ENCODE peak calls at places on chromosomes 7 and 10, in five cellular contexts. Y, U, F, A and I are unnamed samples.

GRCh38 chr7:101162551-101163280 is 2.7 kb downstream of the VGF start:
- DNase-seq in Y (no peak), U (no peak), F (peak), A (peak), I (no peak)

GRCh38 chr7:120070201-120070600 is 202.8 kb upstream of the KCND2 start:
- DNase-seq in Y (no peak), U (no peak), F (no peak), A (no peak), I (no peak)

GRCh38 chr7:143263266-143264195 is at the start of gene GSTK1:
- DNase-seq in Y (peak), U (peak), F (peak), A (peak), I (no peak)

GRCh38 chr10:129740532-129741279 is 223.4 kb downstream of the EBF3 start:
- DNase-seq in Y (no peak), U (no peak), F (no peak), A (no peak), I (no peak)

GRCh38 chr10:62632071-62632809 is 172.3 kb upstream of the ADO start:
- DNase-seq in Y (no peak), U (no peak), F (no peak), A (no peak), I (no peak)

GRCh38 chr10:97025613-97026242 is 160.0 kb downstream of the SLIT1 start:
- DNase-seq in Y (no peak), U (peak), F (peak), A (peak), I (peak)

GRCh38 chr7:4706384-4707032 is 24.4 kb downstream of the FOXK1 start:
- DNase-seq in Y (no peak), U (no peak), F (peak), A (peak), I (no peak)

GRCh38 chr7:38574121-38574520 is 57.1 kb downstream of the AMPH start:
- DNase-seq in Y (no peak), U (no peak), F (peak), A (peak), I (no peak)

GRCh38 chr7:152597514-152597913 is 78.4 kb downstream of the XRCC2 start:
- DNase-seq in Y (no peak), U (peak), F (peak), A (no peak), I (no peak)

GRCh38 chr10:130018253-130018652 is 54.2 kb upstream of the EBF3 start:
- DNase-seq in Y (no peak), U (no peak), F (peak), A (peak), I (no peak)

GRCh38 chr7:1550005-1550845 is 5.8 kb downstream of the TMEM184A start:
- DNase-seq in Y (no peak), U (no peak), F (no peak), A (no peak), I (no peak)

GRCh38 chr7:71735961-71736556 is 604.1 kb downstream of the GALNT17 start:
- DNase-seq in Y (no peak), U (peak), F (peak), A (peak), I (peak)

DNA sequence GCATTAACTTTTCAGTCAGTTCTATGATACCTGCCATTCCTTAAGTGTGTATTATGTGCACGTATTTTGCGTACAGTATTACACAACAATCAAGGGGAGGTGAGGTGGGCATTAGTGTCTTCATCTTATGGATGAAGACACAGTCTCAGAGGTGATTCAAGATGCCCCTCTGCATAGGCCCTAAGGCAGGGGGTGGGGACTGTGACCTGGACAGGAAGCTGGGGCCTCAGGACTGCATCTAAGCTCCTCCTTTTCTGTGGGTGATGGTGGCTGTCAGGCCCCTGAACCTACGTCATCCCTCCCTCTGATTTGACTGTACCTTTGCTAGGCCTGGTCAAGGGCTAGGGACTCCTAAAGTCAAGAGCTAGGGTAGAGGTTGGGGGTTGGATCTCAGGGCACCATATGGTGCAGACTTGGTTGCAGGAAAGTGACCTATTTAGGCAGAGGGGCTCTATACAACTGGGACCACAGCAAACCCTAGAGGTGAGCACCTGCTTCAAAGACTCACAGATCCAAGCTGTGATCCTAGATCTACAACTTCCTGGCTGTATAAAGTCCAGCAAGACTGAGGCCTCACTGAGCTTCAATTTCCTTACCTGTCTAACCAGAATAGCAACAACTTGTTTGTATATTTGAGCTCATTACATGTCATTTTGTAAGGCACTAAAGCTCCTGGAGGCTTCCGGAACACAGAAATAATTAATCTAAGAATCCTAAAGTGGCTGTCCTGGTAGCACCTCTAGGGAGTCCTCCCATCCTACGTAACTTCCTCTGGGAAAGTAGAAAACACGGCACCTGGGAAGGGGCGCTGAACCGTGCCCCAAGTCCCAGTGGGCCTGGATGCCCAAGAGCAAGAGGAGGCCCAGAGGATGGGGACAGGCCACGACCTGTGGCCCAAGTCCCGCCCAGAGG is 39.1 kb downstream of the HK1 start:
- DNase-seq in Y (no peak), U (no peak), F (no peak), A (no peak), I (peak)
- H3K4me3 ChIP-seq in Y (peak), U (peak), F (peak), A (peak), I (peak)

DNA sequence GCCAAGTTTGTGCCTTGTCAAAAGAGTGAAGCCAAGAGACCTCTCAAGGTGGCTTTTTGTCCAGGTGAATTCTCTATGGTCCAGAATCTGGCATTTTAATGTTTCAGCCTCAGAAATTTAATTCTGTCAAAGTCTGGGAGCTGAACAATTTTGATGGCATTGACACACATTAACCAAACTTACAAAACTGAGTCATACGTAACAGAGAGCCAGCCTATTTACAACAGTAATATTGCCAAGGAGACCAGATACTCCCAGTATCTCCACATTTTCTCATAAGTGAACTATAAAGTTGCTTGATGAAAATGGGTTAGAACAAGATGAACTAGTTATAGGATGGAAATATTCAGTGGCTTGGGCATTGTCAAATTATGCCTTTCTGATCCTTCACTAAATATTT is 43.8 kb downstream of the PDE6C start:
- DNase-seq in Y (no peak), U (no peak), F (peak), A (peak), I (no peak)
- H3K4me3 ChIP-seq in Y (no peak), U (no peak), F (no peak), A (no peak), I (no peak)

DNA sequence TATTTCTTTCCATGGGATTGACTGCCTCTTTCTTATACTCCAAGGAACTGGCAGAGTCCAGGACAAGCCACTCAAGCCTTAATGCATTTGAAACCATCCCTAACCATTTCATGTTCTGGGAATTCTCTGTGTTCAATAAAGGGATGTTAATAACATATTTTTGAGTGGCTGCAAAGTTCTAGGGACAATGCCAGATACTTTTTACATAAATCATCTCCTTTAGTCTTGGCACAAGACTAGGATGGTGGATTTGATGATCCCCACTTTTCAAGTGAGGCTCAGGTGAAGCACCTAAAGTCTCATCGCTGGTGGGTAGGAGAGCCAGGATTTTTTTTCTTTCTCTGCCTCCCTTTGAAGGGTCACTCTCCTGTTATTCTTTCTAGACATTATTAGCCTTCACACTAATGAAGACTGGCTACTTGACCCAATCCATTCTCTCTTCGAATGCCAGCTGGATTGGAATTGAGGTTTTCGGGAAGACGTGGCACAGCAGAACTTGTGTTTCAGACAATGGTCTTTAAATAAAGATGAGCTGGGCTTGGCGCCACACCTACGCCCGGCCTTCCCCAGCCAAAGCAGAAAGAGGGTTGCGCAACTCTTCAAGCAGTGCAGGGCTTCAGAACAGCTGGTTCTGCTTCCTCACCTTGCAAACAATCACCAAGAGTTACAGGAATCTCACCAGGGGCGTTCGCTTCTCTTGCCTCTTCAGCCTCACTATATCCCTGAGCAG is 73.8 kb upstream of the BMPER start:
- DNase-seq in Y (no peak), U (no peak), F (peak), A (no peak), I (no peak)
- H3K4me3 ChIP-seq in Y (no peak), U (no peak), F (peak), A (no peak), I (no peak)

DNA sequence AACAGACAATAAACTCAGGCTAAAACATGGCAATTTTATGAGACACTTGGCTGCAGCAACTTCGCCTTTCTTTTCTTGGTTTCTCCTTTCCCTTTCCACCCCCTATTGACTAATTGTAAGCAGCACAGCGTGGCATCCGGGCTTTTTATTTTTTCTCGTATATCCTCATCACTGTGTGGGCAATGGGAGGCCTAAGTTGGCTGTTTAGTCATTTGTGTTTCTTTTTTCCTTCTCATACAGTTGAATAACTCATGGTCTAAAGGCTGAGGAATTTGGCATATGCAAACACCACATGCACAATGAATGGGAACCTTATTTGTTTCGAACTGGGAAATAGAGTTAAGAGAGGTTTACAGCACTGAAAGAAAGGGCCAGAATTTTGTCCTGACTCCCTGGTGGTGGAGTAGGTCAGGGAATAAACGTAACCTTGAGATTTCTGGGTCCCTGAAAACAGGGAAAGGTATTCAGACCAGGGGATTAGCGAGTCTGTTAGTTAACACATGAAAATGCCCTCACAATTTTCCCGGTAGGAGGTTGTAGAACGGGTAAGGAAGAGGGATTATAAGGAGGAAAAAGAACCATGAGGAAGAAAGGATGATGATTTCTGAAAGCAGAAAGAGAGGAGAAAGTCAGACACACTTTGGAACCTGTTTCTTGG is 858.3 kb downstream of the KCNMA1 start:
- DNase-seq in Y (no peak), U (no peak), F (peak), A (peak), I (no peak)
- H3K4me3 ChIP-seq in Y (no peak), U (no peak), F (no peak), A (no peak), I (no peak)

GRCh38 chr10:71691405-71691804 is 28.2 kb downstream of the C10orf105 start:
- DNase-seq in Y (no peak), U (no peak), F (no peak), A (no peak), I (no peak)

GRCh38 chr10:71694039-71694471 is 25.5 kb downstream of the C10orf105 start:
- DNase-seq in Y (no peak), U (no peak), F (no peak), A (no peak), I (no peak)

GRCh38 chr10:71694567-71694968 is 25.0 kb downstream of the C10orf105 start:
- DNase-seq in Y (no peak), U (no peak), F (no peak), A (no peak), I (no peak)

GRCh38 chr10:71693377-71693776 is 26.2 kb downstream of the C10orf105 start:
- DNase-seq in Y (no peak), U (no peak), F (peak), A (no peak), I (no peak)

DNA sequence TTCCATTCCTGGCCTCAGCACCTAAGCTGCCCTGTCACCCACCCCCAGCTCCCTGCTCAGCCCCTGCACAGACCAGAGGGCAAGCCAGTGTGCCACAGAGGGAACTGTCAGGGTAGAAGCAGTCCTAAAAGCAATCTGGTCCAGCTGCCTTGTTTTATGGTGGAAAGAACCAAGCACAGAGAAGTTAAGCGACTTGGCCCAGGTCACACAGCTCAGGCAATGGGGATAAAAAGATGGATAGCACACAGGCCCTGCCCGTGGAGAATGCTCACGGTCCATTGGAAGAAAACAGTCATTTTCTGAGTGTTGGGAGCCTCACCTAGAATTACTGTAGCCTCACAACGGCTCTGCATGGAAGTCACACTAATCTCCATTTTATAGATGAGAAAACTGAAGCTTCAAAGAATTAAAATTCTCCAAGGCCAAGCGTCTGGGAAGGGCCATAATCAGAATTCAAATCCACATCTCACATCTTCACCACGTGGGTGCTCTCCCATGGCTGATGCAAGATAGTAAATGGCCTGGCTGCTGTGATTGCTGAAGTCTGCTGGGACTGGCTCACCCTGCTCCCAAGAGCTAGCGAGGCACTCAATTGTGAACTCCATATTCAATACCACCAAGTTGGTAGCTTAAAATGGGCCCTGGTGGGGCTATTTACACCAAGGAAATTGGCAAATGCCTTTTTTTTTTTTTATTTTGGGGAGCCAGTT is 26.8 kb downstream of the C10orf105 start:
- DNase-seq in Y (no peak), U (no peak), F (no peak), A (no peak), I (no peak)
- H3K4me3 ChIP-seq in Y (no peak), U (no peak), F (no peak), A (no peak), I (no peak)

GRCh38 chr10:8060010-8060703 is 5.7 kb downstream of the GATA3 start:
- DNase-seq in Y (peak), U (no peak), F (peak), A (peak), I (no peak)

GRCh38 chr10:8058274-8059111 is 4.0 kb downstream of the GATA3 start:
- DNase-seq in Y (no peak), U (no peak), F (no peak), A (no peak), I (no peak)

GRCh38 chr10:8061274-8062211 is 7.1 kb downstream of the GATA3 start:
- DNase-seq in Y (peak), U (no peak), F (no peak), A (no peak), I (no peak)

GRCh38 chr10:8059191-8059936 is 4.9 kb downstream of the GATA3 start:
- DNase-seq in Y (no peak), U (no peak), F (no peak), A (no peak), I (no peak)

DNA sequence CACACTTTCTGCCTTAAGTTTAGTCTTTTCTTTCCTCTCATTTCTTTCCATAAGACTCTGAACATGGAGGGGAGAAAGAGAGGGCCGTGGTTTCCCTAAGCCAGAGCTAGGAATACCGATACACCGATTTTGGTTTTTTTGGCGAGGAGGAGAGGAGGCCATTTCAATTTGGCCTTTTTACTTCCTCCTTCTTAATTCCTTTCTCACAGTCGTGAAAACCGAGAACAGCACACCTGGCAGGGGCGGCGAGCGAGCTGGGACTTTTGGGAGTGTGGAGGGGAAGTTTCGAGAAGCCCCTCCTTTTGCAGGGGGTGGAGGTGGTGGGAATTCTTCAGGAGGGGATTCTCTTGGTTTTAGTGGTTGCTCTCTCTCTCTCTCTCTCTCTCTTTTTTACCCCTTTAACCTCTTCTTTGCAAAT is 6.2 kb downstream of the GATA3 start:
- DNase-seq in Y (no peak), U (no peak), F (no peak), A (no peak), I (no peak)
- H3K4me3 ChIP-seq in Y (peak), U (no peak), F (no peak), A (no peak), I (no peak)

GRCh38 chr7:158829342-158830210 is at the start of gene ESYT2:
- DNase-seq in Y (peak), U (peak), F (peak), A (peak), I (peak)

GRCh38 chr7:158827411-158828342 is 1.6 kb downstream of the ESYT2 start:
- DNase-seq in Y (no peak), U (no peak), F (peak), A (peak), I (no peak)

GRCh38 chr7:158830211-158830723 is 958 bp upstream of the ESYT2 start:
- DNase-seq in Y (no peak), U (no peak), F (no peak), A (no peak), I (no peak)

GRCh38 chr7:158829021-158829341 is 328 bp downstream of the ESYT2 start:
- DNase-seq in Y (no peak), U (peak), F (peak), A (peak), I (peak)

DNA sequence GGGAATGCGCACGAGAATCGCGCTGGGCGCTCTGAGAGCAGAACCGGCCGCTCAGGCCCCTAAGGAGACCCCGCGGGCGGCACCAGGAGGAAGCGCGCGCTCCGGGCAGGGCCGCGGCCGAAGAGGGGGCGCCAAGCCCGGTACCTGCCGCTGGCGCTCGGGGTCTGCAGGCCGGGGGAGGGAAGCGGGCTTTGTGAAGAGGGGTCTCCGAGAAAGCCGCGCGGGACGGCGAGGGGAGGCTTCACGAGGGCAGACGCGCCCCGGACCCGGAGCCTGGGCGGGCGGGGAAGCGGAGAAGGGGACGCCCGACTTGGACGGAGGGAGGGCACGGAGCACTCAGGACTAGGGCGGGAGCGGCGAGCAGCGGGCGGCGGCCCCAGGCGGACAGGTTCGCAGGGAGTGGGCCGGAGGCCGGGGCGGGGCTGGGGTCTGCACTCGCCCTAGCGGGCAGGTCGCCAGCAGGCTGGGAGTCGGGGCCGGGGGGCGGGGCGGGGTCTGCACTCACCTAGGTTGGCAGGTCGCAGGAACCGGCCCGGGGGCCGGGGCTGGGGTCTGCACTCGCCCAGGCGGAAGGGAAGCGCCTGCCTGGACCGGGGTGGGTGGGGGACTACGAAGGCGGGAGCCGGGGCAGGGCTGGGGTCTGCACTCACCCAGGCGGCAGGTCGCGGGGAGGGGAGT is 827 bp downstream of the ESYT2 start:
- DNase-seq in Y (peak), U (peak), F (peak), A (no peak), I (no peak)
- H3K4me3 ChIP-seq in Y (peak), U (peak), F (peak), A (peak), I (peak)